ENCODE peak calls at places on chromosomes 5 and 9, in four cellular contexts. H is BE2C, R is mucosa of descending colon, F is tibial artery. A is an unnamed sample.
A peak's percentile ranks its signal among the peaks of the same experiment; 100 is the strongest.

GRCh38 chr5:78328585-78329173 is 31.7 kb upstream of the SCAMP1 start:
- DNase-seq in H (no peak), R (no peak), F (no peak), A (peak; percentile 22)

GRCh38 chr9:76519027-76519835 is 60.2 kb downstream of the GCNT1 start:
- DNase-seq in F (no peak), R (no peak), H (no peak), A (no peak)

GRCh38 chr9:93258818-93259489 is 75.0 kb downstream of the WNK2 start:
- DNase-seq in H (no peak), F (peak; percentile 43), R (no peak), A (no peak)

GRCh38 chr9:92147030-92147853 is 32.0 kb upstream of the SPTLC1 start:
- DNase-seq in R (no peak), F (peak; percentile 79), H (no peak), A (peak; percentile 66)

GRCh38 chr5:172543484-172544298 is 89.4 kb upstream of the SH3PXD2B start:
- DNase-seq in F (peak; percentile 29), R (no peak), H (no peak), A (no peak)

GRCh38 chr9:89254058-89254772 is 56.8 kb upstream of the CKS2 start:
- DNase-seq in F (no peak), H (no peak), R (no peak), A (no peak)

GRCh38 chr9:95007470-95007869 is 281.0 kb downstream of the AOPEP start:
- DNase-seq in R (no peak), F (no peak), H (no peak), A (no peak)

GRCh38 chr9:131654857-131655577 is 84.9 kb downstream of the RAPGEF1 start:
- DNase-seq in H (no peak), F (no peak), R (peak; percentile 85), A (no peak)

DNA sequence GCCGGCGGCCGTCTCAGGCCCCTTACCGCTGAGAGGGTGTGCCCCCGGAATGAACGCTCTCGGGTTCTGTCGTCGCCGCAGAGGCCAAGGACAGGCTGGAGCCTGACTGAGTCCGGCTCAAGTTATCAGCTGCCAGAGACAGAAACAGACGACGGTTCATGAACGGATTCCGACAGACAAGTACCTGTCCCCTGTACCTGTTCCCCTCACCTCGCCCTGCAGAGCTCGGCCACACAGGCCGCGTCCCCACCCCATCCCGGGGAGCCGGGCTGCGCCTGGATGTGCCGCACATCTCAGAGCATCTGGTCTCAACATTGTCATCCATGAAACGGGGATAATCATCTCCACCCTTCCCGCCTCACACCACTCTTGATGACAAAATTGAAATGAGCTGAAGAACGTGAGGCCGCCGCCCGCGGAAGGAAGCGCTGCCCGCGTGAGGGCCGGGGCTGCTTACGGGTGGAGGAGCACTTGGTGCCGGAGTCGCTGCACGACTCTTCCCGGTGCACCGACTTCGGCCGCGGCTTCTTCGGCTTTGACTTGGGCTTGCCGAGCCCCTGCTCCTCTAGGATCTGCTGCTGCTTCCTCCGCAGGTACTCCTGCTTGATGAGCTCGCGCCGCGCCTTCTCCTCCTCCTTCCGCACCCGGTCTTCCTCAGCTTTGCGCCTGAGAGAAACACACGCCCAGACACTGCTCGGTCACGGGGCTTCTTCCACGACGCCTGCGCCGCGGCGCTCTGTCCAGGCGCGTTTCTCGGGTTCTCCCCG is 89.2 kb downstream of the CAMSAP1 start:
- DNase-seq in R (no peak), F (peak; percentile 58), H (no peak), A (no peak)
- H3K36me3 ChIP-seq in R (no peaks in the 10 kb centered on the region), F (peaks cover 96% of the 10 kb centered on the region), H (peaks cover 86% of the 10 kb centered on the region), A (peaks cover 48% of the 10 kb centered on the region)

GRCh38 chr9:132694144-132694543 is 23.9 kb downstream of the GTF3C4 start:
- DNase-seq in R (peak; percentile 41), F (no peak), H (no peak), A (no peak)
- TF ChIP-seq CTCF in R (no peak), F (no peak), H (peak; percentile 34), A (no peak)

GRCh38 chr9:78613006-78613405 is 316.1 kb downstream of the PSAT1 start:
- DNase-seq in R (no peak), H (no peak), F (no peak), A (no peak)
- H3K36me3 ChIP-seq in R (no peaks in the 10 kb centered on the region), H (no peaks in the 10 kb centered on the region), F (no peaks in the 10 kb centered on the region), A (no peaks in the 10 kb centered on the region)

GRCh38 chr5:164422400-164422799 is 917.0 kb downstream of the MAT2B start:
- DNase-seq in H (peak; percentile 30), R (peak; percentile 1), F (no peak), A (no peak)
- TF ChIP-seq CTCF in H (peak; percentile 52), R (no peak), F (no peak), A (no peak)

GRCh38 chr5:16457853-16458252 is 7.7 kb downstream of the ZNF622 start:
- DNase-seq in F (no peak), R (no peak), H (no peak), A (no peak)

GRCh38 chr5:16459451-16459850 is 6.1 kb downstream of the ZNF622 start:
- DNase-seq in R (no peak), H (no peak), F (no peak), A (no peak)

GRCh38 chr5:16457451-16457850 is 8.1 kb downstream of the ZNF622 start:
- DNase-seq in H (no peak), F (no peak), R (no peak), A (no peak)

GRCh38 chr5:16461782-16462181 is 3.8 kb downstream of the ZNF622 start:
- DNase-seq in R (no peak), F (no peak), H (no peak), A (peak; percentile 75)

GRCh38 chr5:16461026-16461425 is 4.6 kb downstream of the ZNF622 start:
- DNase-seq in R (no peak), H (no peak), F (no peak), A (peak; percentile 15)
- H3K36me3 ChIP-seq in R (peaks cover 5% of the 10 kb centered on the region), H (peaks cover 63% of the 10 kb centered on the region), F (peaks cover 54% of the 10 kb centered on the region), A (peaks cover 4% of the 10 kb centered on the region)

GRCh38 chr9:112332977-112333638 is at the start of gene PTBP3:
- DNase-seq in R (peak; percentile 86), H (peak; percentile 81), F (peak; percentile 91), A (no peak)
- TF ChIP-seq CTCF in R (no peak), H (no peak), F (no peak), A (peak; percentile 1)

GRCh38 chr5:179975713-179976030 is 68.0 kb upstream of the TBC1D9B start:
- DNase-seq in F (no peak), R (no peak), H (no peak), A (no peak)

GRCh38 chr5:179980767-179981166 is 73.1 kb upstream of the TBC1D9B start:
- DNase-seq in R (no peak), H (no peak), F (no peak), A (no peak)

GRCh38 chr5:179974281-179974945 is 66.7 kb upstream of the TBC1D9B start:
- DNase-seq in F (no peak), H (no peak), R (no peak), A (no peak)

GRCh38 chr5:179974946-179975712 is 67.4 kb upstream of the TBC1D9B start:
- DNase-seq in F (no peak), R (peak; percentile 64), H (peak; percentile 71), A (no peak)

GRCh38 chr5:179978792-179979191 is 71.1 kb upstream of the TBC1D9B start:
- DNase-seq in H (no peak), F (no peak), R (no peak), A (no peak)
- H3K36me3 ChIP-seq in H (peaks cover 6% of the 10 kb centered on the region), F (peaks cover 49% of the 10 kb centered on the region), R (no peaks in the 10 kb centered on the region), A (peaks cover 9% of the 10 kb centered on the region)

DNA sequence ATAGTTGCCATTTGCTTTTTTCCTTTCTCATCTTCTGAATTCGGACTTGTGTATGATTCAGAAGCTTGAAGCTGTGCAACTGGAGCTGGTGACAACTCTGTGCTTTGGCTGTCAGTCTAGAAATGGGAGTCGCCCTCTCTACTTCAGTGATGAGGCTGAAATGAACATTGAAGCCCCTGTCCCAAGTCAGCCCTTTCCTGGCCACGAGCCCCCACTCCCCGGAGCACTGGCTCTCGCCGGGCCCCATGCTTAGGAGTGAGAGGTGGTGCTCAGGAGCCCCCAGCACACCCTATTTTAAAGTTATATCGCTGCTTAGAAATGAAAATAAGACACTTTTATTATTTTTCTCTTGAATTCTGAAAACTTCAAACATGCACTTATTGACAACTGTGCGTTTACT is 66.0 kb downstream of the PSMB7 start:
- DNase-seq in H (peak; percentile 2), R (no peak), F (peak; percentile 37), A (no peak)
- TF ChIP-seq CTCF in H (no peak), R (no peak), F (no peak), A (no peak)